ENCODE peak calls at places on chromosome 10, in six cellular contexts. U, V, W, J, S and H are unnamed samples.

GRCh38 chr10:132063432-132063831 is 2.3 kb upstream of the JAKMIP3 start:
- DNase-seq in U (no peak), W (no peak), S (no peak), V (no peak), J (no peak), H (no peak)

GRCh38 chr10:103995134-103995533 is 28.2 kb downstream of the SLK start:
- DNase-seq in J (no peak), W (no peak), S (no peak), U (no peak), V (no peak), H (no peak)

GRCh38 chr10:71631007-71631859 is 88.3 kb downstream of the C10orf105 start:
- DNase-seq in V (no peak), J (no peak), U (no peak), S (no peak), W (no peak), H (no peak)

GRCh38 chr10:113133497-113133896 is 183.4 kb downstream of the TCF7L2 start:
- DNase-seq in U (no peak), J (no peak), S (no peak), W (no peak), V (no peak), H (no peak)

GRCh38 chr10:126500866-126501265 is 112.6 kb upstream of the ADAM12 start:
- DNase-seq in J (no peak), V (no peak), W (no peak), S (no peak), U (no peak), H (no peak)

GRCh38 chr10:114613237-114613979 is 44.7 kb downstream of the ABLIM1 start:
- DNase-seq in J (no peak), W (peak), U (no peak), V (no peak), S (no peak), H (no peak)

GRCh38 chr10:95217476-95217875 is 23.4 kb downstream of the ACSM6 start:
- DNase-seq in J (no peak), V (no peak), S (no peak), W (no peak), U (no peak), H (no peak)

GRCh38 chr10:102612964-102613275 is 31.4 kb upstream of the TRIM8 start:
- DNase-seq in S (no peak), W (no peak), V (no peak), U (no peak), J (no peak), H (no peak)

GRCh38 chr10:124678566-124679240 is 65.5 kb downstream of the FAM53B start:
- DNase-seq in U (no peak), W (no peak), J (no peak), S (no peak), V (no peak), H (no peak)

GRCh38 chr10:48445932-48446331 is 139.5 kb downstream of the MAPK8 start:
- DNase-seq in V (no peak), J (no peak), W (no peak), U (no peak), S (peak), H (no peak)

GRCh38 chr10:23516530-23516929 is 77.7 kb downstream of the OTUD1 start:
- DNase-seq in J (no peak), W (peak), S (no peak), V (no peak), U (no peak), H (no peak)

GRCh38 chr10:47374611-47375536 is 9.2 kb downstream of the ZNF488 start:
- DNase-seq in U (no peak), V (no peak), J (no peak), W (no peak), S (peak), H (no peak)

GRCh38 chr10:131452926-131453771 is 141.6 kb upstream of the TCERG1L start:
- DNase-seq in U (no peak), S (peak), V (no peak), J (no peak), W (no peak), H (no peak)

GRCh38 chr10:12279281-12279680 is 70.1 kb upstream of the CAMK1D start:
- DNase-seq in J (no peak), S (no peak), U (no peak), V (no peak), W (no peak), H (no peak)

GRCh38 chr10:7529638-7530037 is 118.8 kb upstream of the SFMBT2 start:
- DNase-seq in S (peak), U (no peak), V (no peak), J (no peak), W (peak), H (no peak)

GRCh38 chr10:130226012-130226411 is 89.8 kb downstream of the GLRX3 start:
- DNase-seq in J (no peak), U (no peak), S (no peak), W (no peak), V (no peak), H (no peak)

GRCh38 chr10:95567903-95568630 is 6.9 kb upstream of the SORBS1 start:
- DNase-seq in S (no peak), J (no peak), V (no peak), U (no peak), W (no peak), H (no peak)

GRCh38 chr10:99449023-99449422 is 18.6 kb upstream of the GOT1 start:
- DNase-seq in W (no peak), S (no peak), U (no peak), V (no peak), J (no peak), H (no peak)

GRCh38 chr10:42924484-42924883 is 141.9 kb downstream of the BMS1 start:
- DNase-seq in J (no peak), U (no peak), V (no peak), S (no peak), W (no peak), H (no peak)

GRCh38 chr10:125802131-125802530 is 20.9 kb downstream of the UROS start:
- DNase-seq in J (no peak), U (no peak), V (no peak), W (no peak), S (no peak), H (no peak)

GRCh38 chr10:23965880-23966279 is 243.1 kb upstream of the KIAA1217 start:
- DNase-seq in U (no peak), W (no peak), J (no peak), V (no peak), S (no peak), H (no peak)

GRCh38 chr10:2917926-2918325 is 149.4 kb upstream of the PFKP start:
- DNase-seq in J (no peak), S (no peak), V (no peak), W (no peak), U (no peak), H (no peak)

GRCh38 chr10:110350812-110351211 is 46.1 kb upstream of the SMNDC1 start:
- DNase-seq in W (no peak), V (no peak), S (no peak), U (no peak), J (no peak), H (no peak)

GRCh38 chr10:71725998-71726672 is 6.6 kb upstream of the C10orf105 start:
- DNase-seq in W (peak), S (no peak), V (no peak), J (peak), U (no peak), H (no peak)

GRCh38 chr10:125633517-125633999 is 49.4 kb downstream of the TEX36 start:
- DNase-seq in W (no peak), S (no peak), U (no peak), V (no peak), J (no peak), H (no peak)

GRCh38 chr10:77101416-77101815 is 536.2 kb downstream of the KCNMA1 start:
- DNase-seq in U (no peak), W (no peak), V (no peak), J (no peak), S (no peak), H (no peak)

GRCh38 chr10:21372651-21373410 is 152.7 kb downstream of the SKIDA1 start:
- DNase-seq in V (peak), U (peak), J (no peak), W (no peak), S (no peak), H (no peak)

GRCh38 chr10:3950676-3951275 is 165.8 kb upstream of the KLF6 start:
- DNase-seq in V (no peak), W (no peak), U (no peak), J (no peak), S (no peak), H (no peak)

GRCh38 chr10:16809074-16809718 is 8.0 kb downstream of the RSU1 start:
- DNase-seq in U (peak), S (peak), W (peak), V (no peak), J (peak), H (peak)

GRCh38 chr10:110615057-110615630 is 29.0 kb upstream of the RBM20 start:
- DNase-seq in V (no peak), W (no peak), J (no peak), U (no peak), S (no peak), H (no peak)

GRCh38 chr10:121851791-121852190 is 76.0 kb downstream of the ATE1 start:
- DNase-seq in W (no peak), J (no peak), V (no peak), U (no peak), S (no peak), H (no peak)

GRCh38 chr10:73076361-73077183 is 20.1 kb downstream of the P4HA1 start:
- DNase-seq in J (no peak), V (no peak), U (no peak), S (no peak), W (no peak), H (no peak)

GRCh38 chr10:12638103-12638502 is 288.8 kb downstream of the CAMK1D start:
- DNase-seq in U (peak), W (peak), S (no peak), J (no peak), V (no peak), H (no peak)

GRCh38 chr10:80461208-80462183 is 7.4 kb downstream of the TSPAN14 start:
- DNase-seq in J (no peak), W (no peak), V (no peak), S (no peak), U (no peak), H (no peak)

GRCh38 chr10:75034131-75034512 is 77.3 kb upstream of the SAMD8 start:
- DNase-seq in J (no peak), S (no peak), V (no peak), U (no peak), W (no peak), H (no peak)

GRCh38 chr10:14740684-14741247 is 33.9 kb downstream of the FAM107B start:
- DNase-seq in W (no peak), S (no peak), V (no peak), J (no peak), U (no peak), H (no peak)
- TF ChIP-seq TAF1 in W (no peak), S (no peak), V (no peak), J (no peak), U (no peak), H (no peak)

GRCh38 chr10:88893611-88894010 is 13.6 kb downstream of the STAMBPL1 start:
- DNase-seq in W (no peak), V (no peak), S (no peak), U (no peak), J (no peak), H (no peak)

GRCh38 chr10:88889559-88890337 is 9.7 kb downstream of the STAMBPL1 start:
- DNase-seq in W (no peak), V (no peak), U (no peak), S (no peak), J (no peak), H (no peak)

GRCh38 chr10:88890681-88891371 is 10.8 kb downstream of the STAMBPL1 start:
- DNase-seq in J (no peak), W (no peak), S (no peak), V (no peak), U (no peak), H (no peak)

GRCh38 chr10:88895252-88895651 is 15.2 kb downstream of the STAMBPL1 start:
- DNase-seq in U (no peak), V (no peak), S (no peak), W (peak), J (no peak), H (no peak)

GRCh38 chr10:88892223-88892967 is 12.3 kb downstream of the STAMBPL1 start:
- DNase-seq in S (no peak), V (no peak), J (no peak), U (no peak), W (no peak), H (no peak)
- TF ChIP-seq POLR2AphosphoS5 in S (no peak), V (no peak), J (no peak), U (no peak), W (no peak), H (no peak)

DNA sequence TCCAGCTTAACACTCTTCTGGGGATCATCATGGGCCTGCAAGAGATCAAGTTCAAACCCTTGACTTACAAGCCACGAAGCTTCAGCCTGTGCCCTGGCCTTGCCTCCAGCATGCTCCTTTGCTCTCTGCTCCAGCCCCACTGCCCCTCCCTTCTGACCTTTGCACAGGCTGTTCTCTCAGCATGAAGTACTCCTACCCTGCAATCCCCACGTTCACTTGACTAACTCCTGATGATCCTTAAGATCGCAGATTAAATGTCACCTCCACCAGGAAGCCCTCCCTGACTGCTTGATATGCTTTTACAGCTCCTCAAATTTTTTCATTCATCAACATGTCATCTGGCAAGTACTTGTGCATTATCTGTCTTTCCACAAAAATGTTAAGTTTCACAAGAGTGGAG is 75.5 kb upstream of the SLF2 start:
- DNase-seq in W (peak), V (no peak), U (no peak), J (no peak), S (no peak), H (no peak)
- TF ChIP-seq POLR2A in W (no peak), V (no peak), U (no peak), J (no peak), S (no peak), H (no peak)

GRCh38 chr10:87987206-87987605 is 123.8 kb downstream of the PTEN start:
- DNase-seq in S (no peak), J (no peak), V (no peak), W (no peak), U (no peak), H (no peak)

DNA sequence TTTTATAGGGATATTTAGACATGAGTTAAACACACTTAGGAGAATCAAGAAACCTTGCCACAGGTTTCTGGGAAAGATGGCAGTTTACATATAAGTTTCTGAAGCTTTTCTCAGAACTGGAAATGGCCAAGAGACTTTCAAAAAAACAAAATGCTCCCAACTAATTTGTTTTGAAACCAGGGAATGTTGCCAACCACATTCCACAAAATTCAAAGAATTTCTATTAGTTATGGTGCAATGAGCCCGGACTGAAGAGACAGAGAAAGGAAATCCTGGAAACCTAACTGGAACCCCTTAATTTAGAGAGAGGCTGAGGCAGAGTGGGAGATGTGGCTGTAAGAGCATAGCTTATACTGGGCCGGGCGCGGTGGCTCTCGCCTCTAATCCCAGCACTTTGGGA is 128.5 kb downstream of the PTEN start:
- DNase-seq in U (no peak), S (no peak), V (no peak), W (no peak), J (no peak), H (no peak)
- TF ChIP-seq TAF1 in U (no peak), S (no peak), V (no peak), W (no peak), J (no peak), H (no peak)

GRCh38 chr10:59143550-59143949 is 32.9 kb upstream of the PHYHIPL start:
- DNase-seq in V (no peak), J (no peak), S (no peak), U (no peak), W (no peak), H (no peak)
- TF ChIP-seq POLR2AphosphoS5 in V (no peak), J (no peak), S (no peak), U (no peak), W (no peak), H (no peak)

GRCh38 chr10:13892871-13893270 is 306.1 kb downstream of the PRPF18 start:
- DNase-seq in S (no peak), J (no peak), U (no peak), V (no peak), W (no peak), H (no peak)

GRCh38 chr10:13890617-13891541 is 304.1 kb downstream of the PRPF18 start:
- DNase-seq in J (no peak), S (no peak), W (no peak), V (no peak), U (no peak), H (no peak)

GRCh38 chr10:13893926-13894325 is 307.2 kb downstream of the PRPF18 start:
- DNase-seq in V (no peak), W (no peak), U (no peak), S (no peak), J (no peak), H (no peak)

GRCh38 chr10:13891542-13892431 is 305.0 kb downstream of the PRPF18 start:
- DNase-seq in W (no peak), S (peak), U (no peak), V (no peak), J (peak), H (no peak)

DNA sequence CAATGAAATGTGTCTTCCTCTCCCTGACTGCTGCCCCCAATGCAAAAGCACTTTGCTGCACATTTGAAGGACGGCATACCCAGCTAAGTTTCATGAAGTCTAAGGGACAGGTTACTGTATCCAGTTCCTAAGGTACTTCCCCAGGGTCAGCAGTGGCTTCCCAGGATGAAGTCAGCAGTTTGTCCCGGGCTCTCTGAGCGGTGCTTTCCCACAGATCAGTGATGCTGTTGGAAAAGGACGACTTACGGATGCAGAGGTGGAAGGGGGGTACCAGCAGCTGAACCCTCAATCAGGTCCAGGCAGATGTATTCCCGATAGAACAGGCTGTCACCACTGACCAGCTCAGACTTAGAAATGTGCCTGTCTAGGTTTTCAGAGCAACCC is 303.5 kb downstream of the PRPF18 start:
- DNase-seq in V (no peak), S (no peak), U (no peak), J (no peak), W (no peak), H (no peak)
- TF ChIP-seq POLR2A in V (no peak), S (no peak), U (no peak), J (no peak), W (no peak), H (no peak)

GRCh38 chr10:69180525-69181204 is 631 bp downstream of the SUPV3L1 start:
- DNase-seq in J (peak), S (no peak), V (no peak), W (no peak), U (no peak), H (no peak)
- TF ChIP-seq TAF1 in J (no peak), S (no peak), V (no peak), W (no peak), U (no peak), H (no peak)

DNA sequence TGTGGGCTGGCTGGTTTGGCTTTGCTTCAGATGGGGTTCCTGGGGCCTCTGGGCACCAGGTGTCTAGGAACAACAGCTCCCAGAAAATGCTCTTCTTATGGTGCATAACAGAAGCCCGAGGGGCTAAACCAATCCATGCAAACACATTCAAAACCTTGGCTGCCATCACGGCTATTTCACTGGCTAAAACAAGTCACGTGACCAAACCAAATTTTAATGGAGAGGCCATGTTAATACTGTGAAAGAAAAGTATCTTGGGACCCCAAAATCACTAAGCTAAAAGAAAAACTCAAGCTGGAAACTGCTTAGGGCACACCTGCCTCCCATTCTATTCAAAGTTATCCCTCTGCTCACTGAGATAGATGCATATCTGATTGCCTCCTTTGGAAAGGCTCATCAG is 19.1 kb upstream of the KCNK18 start:
- DNase-seq in V (no peak), W (no peak), U (no peak), S (no peak), J (no peak), H (no peak)
- TF ChIP-seq POLR2AphosphoS5 in V (no peak), W (no peak), U (no peak), S (no peak), J (no peak), H (no peak)

DNA sequence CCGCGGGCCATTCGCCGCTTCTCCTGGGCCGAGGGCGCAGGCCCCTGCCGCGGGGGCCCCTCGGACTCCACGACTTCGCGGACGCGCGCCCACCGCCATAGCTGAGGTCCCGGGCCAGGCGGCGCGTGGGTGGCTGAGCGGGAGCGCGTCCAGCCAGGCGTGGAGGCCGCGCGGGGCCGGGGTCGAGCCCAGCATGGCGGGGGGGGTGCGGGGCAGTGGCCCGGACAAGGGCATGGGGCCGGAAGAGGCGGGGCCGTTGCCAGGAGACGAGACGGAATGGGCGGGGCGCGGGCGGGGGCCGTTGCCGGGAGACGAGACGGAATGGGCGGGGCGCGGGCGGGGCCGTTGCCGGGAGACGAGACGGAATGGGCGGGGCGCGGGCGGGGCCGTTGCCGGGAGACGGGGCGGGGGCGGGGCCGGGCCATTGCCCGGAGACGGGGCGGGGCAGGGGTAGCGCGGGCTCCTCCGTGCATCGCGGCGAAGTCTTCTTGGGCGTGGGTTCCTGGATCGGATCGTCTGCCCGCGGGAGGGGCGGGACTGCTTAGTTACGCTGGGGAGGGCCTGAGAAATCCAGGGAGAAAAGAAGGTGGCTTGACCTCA is 14.8 kb downstream of the ADAM8 start:
- DNase-seq in J (peak), U (peak), S (peak), V (no peak), W (no peak), H (peak)
- TF ChIP-seq POLR2A in J (peak), U (peak), S (no peak), V (peak), W (peak), H (peak)